ENCODE peak calls at places on chromosomes 4 and X, in nine cellular contexts. V, M, B, G, L, D, Y, Q and K are unnamed samples.

GRCh38 chrX:147072747-147073146 is 258.2 kb upstream of the CXorf51A start:
- DNase-seq in V (no peak), M (no peak), B (no peak), G (no peak), L (no peak), D (no peak), Y (no peak), Q (no peak), K (no peak)

GRCh38 chr4:794911-795725 is 30.8 kb downstream of the CPLX1 start:
- DNase-seq in V (no peak), M (no peak), B (no peak), G (no peak), L (no peak), D (no peak), Y (no peak), Q (no peak), K (no peak)

GRCh38 chrX:44343412-44343942 is at the start of gene EFHC2:
- DNase-seq in V (no peak), M (peak), B (no peak), G (peak), L (peak), D (peak), Y (peak), Q (peak), K (no peak)

GRCh38 chr4:7738458-7739076 is 201.1 kb downstream of the AFAP1 start:
- DNase-seq in V (no peak), M (no peak), B (no peak), G (no peak), L (no peak), D (no peak), Y (peak), Q (no peak), K (no peak)

GRCh38 chrX:49041683-49042529 is 1.3 kb downstream of the TFE3 start:
- DNase-seq in V (peak), M (peak), B (no peak), G (no peak), L (no peak), D (no peak), Y (peak), Q (peak), K (no peak)

GRCh38 chr4:163003979-163004378 is 162.7 kb downstream of the NAF1 start:
- DNase-seq in V (no peak), M (no peak), B (no peak), G (no peak), L (no peak), D (no peak), Y (peak), Q (no peak), K (no peak)

GRCh38 chrX:153598541-153599191 is at the start of gene CCNQ:
- DNase-seq in V (peak), M (peak), B (no peak), G (peak), L (peak), D (peak), Y (peak), Q (peak), K (no peak)

GRCh38 chr4:122539861-122540465 is 80.9 kb downstream of the IL21 start:
- DNase-seq in V (no peak), M (no peak), B (no peak), G (no peak), L (no peak), D (no peak), Y (no peak), Q (no peak), K (no peak)

GRCh38 chr4:53937918-53938317 is 126.5 kb downstream of the CHIC2 start:
- DNase-seq in V (no peak), M (no peak), B (peak), G (no peak), L (no peak), D (no peak), Y (no peak), Q (peak), K (peak)

GRCh38 chr4:155164705-155165104 is 43.7 kb upstream of the NPY2R start:
- DNase-seq in V (no peak), M (no peak), B (no peak), G (no peak), L (no peak), D (no peak), Y (no peak), Q (no peak), K (no peak)

GRCh38 chr4:76716658-76717057 is 181.3 kb downstream of the SOWAHB start:
- DNase-seq in V (no peak), M (no peak), B (no peak), G (no peak), L (no peak), D (no peak), Y (no peak), Q (no peak), K (no peak)

GRCh38 chrX:75673468-75673867 is 111.6 kb downstream of the MAGEE2 start:
- DNase-seq in V (no peak), M (no peak), B (no peak), G (no peak), L (no peak), D (no peak), Y (no peak), Q (no peak), K (no peak)

GRCh38 chr4:85772470-85772869 is 297.5 kb downstream of the ARHGAP24 start:
- DNase-seq in V (no peak), M (no peak), B (no peak), G (no peak), L (no peak), D (no peak), Y (no peak), Q (no peak), K (no peak)

GRCh38 chr4:8742546-8742945 is 129.1 kb downstream of the HMX1 start:
- DNase-seq in V (no peak), M (no peak), B (no peak), G (no peak), L (no peak), D (no peak), Y (no peak), Q (no peak), K (no peak)

GRCh38 chr4:158724647-158725046 is 1.5 kb upstream of the PPID start:
- DNase-seq in V (no peak), M (peak), B (no peak), G (no peak), L (no peak), D (no peak), Y (no peak), Q (no peak), K (no peak)

GRCh38 chr4:77385124-77385969 is 220.3 kb upstream of the CXCL13 start:
- DNase-seq in V (peak), M (peak), B (peak), G (peak), L (peak), D (peak), Y (peak), Q (peak), K (peak)

GRCh38 chrX:18151661-18152060 is 69.0 kb downstream of the BEND2 start:
- DNase-seq in V (no peak), M (no peak), B (no peak), G (no peak), L (no peak), D (no peak), Y (no peak), Q (no peak), K (no peak)

GRCh38 chr4:26826721-26827120 is 33.9 kb upstream of the STIM2 start:
- DNase-seq in V (no peak), M (no peak), B (peak), G (no peak), L (no peak), D (peak), Y (no peak), Q (no peak), K (peak)